ENCODE peak calls at places on chromosomes 3 and 15, in five cellular contexts. V is BE2C, P is endodermal cell, R is HepG2, T is breast epithelium. D is an unnamed sample.

GRCh38 chr3:63948995-63949394 is 36.8 kb upstream of the SCAANT1 start:
- DNase-seq in P (no peak), T (no peak), R (no peak), V (no peak), D (no peak)

GRCh38 chr3:153190923-153191322 is 28.9 kb downstream of the RAP2B start:
- DNase-seq in R (no peak), T (no peak), P (no peak), V (no peak), D (no peak)

GRCh38 chr3:124639406-124640237 is 90.6 kb upstream of the UMPS start:
- DNase-seq in T (no peak), V (no peak), P (no peak), R (no peak), D (no peak)

GRCh38 chr15:55007561-55007960 is 189.2 kb downstream of the RSL24D1 start:
- DNase-seq in T (no peak), R (no peak), P (no peak), V (no peak), D (peak)

GRCh38 chr3:4750306-4751056 is 228.8 kb upstream of the BHLHE40 start:
- DNase-seq in V (no peak), R (peak), P (no peak), T (no peak), D (peak)

GRCh38 chr15:101047301-101047781 is 128.2 kb downstream of the LRRK1 start:
- DNase-seq in V (peak), P (peak), T (peak), R (no peak), D (peak)

GRCh38 chr15:80619677-80620076 is 75.4 kb upstream of the ABHD17C start:
- DNase-seq in V (no peak), T (no peak), R (peak), P (no peak), D (no peak)

GRCh38 chr15:90159213-90159612 is 41.9 kb upstream of the SEMA4B start:
- DNase-seq in V (no peak), P (no peak), T (no peak), R (no peak), D (no peak)

GRCh38 chr3:13227315-13228165 is 154.3 kb upstream of the IQSEC1 start:
- DNase-seq in R (no peak), P (no peak), V (no peak), T (no peak), D (no peak)

GRCh38 chr15:85614059-85614458 is 180.7 kb downstream of the KLHL25 start:
- DNase-seq in R (no peak), V (no peak), T (no peak), P (no peak), D (no peak)

GRCh38 chr3:159829056-159829995 is 159.3 kb upstream of the IL12A start:
- DNase-seq in P (no peak), R (peak), V (peak), T (peak), D (peak)

GRCh38 chr3:187748050-187748481 is 2.8 kb upstream of the BCL6 start:
- DNase-seq in T (peak), R (peak), P (peak), V (peak), D (peak)

GRCh38 chr15:97684249-97684648 is 276.3 kb upstream of the ARRDC4 start:
- DNase-seq in R (no peak), V (no peak), T (no peak), P (no peak), D (no peak)

GRCh38 chr3:29275309-29275708 is 5.6 kb upstream of the RBMS3 start:
- DNase-seq in P (no peak), V (no peak), T (no peak), R (no peak), D (no peak)

GRCh38 chr15:62601779-62602540 is 436.9 kb upstream of the C2CD4B start:
- DNase-seq in T (no peak), V (no peak), R (no peak), P (no peak), D (no peak)
- TF ChIP-seq CTCF in T (no peak), V (no peak), R (no peak), P (no peak), D (no peak)

DNA sequence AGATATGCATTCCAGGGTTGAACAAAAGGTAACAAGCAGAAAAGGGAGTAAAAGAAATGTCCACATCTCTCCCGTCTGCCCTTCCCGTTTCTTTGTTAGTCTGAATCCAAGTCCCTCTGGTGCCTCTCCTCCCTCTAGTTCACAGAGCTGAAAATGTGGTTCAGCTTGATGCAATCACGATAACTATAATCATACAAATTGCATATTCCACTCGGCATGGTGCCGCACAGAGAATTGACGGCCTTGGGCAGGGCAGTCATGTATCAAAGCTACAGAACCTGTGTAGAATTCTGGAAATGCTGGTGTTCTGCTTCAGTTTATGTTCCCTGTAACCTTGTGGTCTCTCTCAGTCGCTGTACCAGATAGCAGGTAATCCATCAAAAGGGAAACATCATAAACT is 562.9 kb upstream of the CBLB start:
- DNase-seq in V (no peak), P (no peak), R (no peak), T (no peak), D (no peak)
- H3K4me3 ChIP-seq in V (no peak), P (no peak), R (no peak), T (no peak), D (no peak)

GRCh38 chr3:31189330-31189729 is 294.9 kb upstream of the GADL1 start:
- DNase-seq in V (no peak), T (no peak), P (no peak), R (no peak), D (no peak)

GRCh38 chr3:31193429-31193828 is 299.0 kb upstream of the GADL1 start:
- DNase-seq in R (no peak), T (no peak), P (no peak), V (no peak), D (no peak)

GRCh38 chr3:31193871-31194270 is 299.4 kb upstream of the GADL1 start:
- DNase-seq in V (no peak), P (no peak), T (no peak), R (no peak), D (no peak)

GRCh38 chr3:31189971-31190370 is 295.5 kb upstream of the GADL1 start:
- DNase-seq in P (no peak), V (no peak), T (no peak), R (no peak), D (no peak)

GRCh38 chr3:31191354-31191753 is 296.9 kb upstream of the GADL1 start:
- DNase-seq in R (no peak), V (no peak), P (no peak), T (no peak), D (no peak)
- TF ChIP-seq CTCF in R (no peak), V (no peak), P (no peak), T (no peak), D (no peak)

GRCh38 chr15:72740202-72740601 is 43.4 kb downstream of the ADPGK start:
- DNase-seq in R (no peak), P (no peak), T (no peak), V (no peak), D (no peak)
- H3K4me3 ChIP-seq in R (no peak), P (no peak), T (no peak), V (no peak), D (no peak)

GRCh38 chr15:94943863-94944262 is 712.5 kb downstream of the MCTP2 start:
- DNase-seq in V (no peak), T (no peak), P (no peak), R (no peak), D (no peak)
- TF ChIP-seq CTCF in V (no peak), T (no peak), P (no peak), R (no peak), D (no peak)

DNA sequence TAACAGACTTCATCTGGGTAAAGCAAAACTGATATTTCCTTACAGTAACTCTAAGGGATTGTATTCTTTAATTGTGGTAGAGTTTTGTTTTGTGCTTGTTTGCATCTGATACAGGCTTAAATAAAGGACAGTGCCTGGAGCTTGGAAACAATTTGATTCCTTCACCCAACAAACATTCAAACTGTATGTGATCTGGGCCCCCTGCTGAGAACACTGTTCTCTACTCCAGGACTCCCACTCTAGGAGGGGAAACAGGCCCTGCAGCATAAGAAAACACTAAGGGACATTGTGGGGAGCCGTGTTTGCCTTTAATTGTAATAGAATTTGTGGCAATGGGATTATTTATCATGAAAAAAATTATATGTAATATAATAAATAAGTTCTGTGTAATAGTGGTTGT is 56.9 kb downstream of the CTDSPL start:
- DNase-seq in R (no peak), P (no peak), V (no peak), T (no peak), D (no peak)
- H3K4me3 ChIP-seq in R (no peak), P (no peak), V (no peak), T (no peak), D (no peak)

DNA sequence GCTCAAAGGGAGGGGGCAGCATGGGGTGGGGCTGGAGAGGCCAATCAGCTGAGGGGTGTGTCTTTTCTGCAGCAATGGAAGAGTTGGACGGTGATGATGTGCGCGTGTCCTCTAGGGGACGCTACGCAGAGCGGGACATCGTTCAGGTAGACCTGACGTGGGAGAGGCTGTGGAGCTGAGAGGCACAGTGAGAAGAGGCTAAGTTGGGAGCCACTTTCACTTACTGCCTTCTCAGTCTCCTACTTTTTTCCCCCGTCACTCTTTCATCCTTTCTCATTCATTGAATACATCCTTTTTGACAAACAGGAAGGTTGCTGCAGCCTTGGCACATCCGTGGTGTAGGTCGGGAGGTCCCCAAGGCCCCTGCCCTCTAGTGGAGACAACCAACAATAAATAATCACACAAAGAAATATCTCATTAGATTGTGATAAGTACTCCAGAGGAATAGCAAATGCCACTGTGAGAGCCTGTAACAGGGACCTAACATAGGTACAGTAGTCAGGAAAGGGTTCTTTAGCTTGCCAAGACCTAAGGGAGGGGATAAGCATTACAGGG is 4.4 kb upstream of the BRPF1 start:
- DNase-seq in R (peak), T (no peak), V (peak), P (peak), D (no peak)
- TF ChIP-seq CTCF in R (peak), T (no peak), V (peak), P (peak), D (peak)

GRCh38 chr15:72086920-72087648 is 30.9 kb downstream of the MYO9A start:
- DNase-seq in R (no peak), V (no peak), T (no peak), P (no peak), D (no peak)

GRCh38 chr15:72092011-72092410 is 25.9 kb downstream of the MYO9A start:
- DNase-seq in P (no peak), V (no peak), R (no peak), T (no peak), D (no peak)

GRCh38 chr15:72098076-72098475 is 19.9 kb downstream of the MYO9A start:
- DNase-seq in P (no peak), V (no peak), R (no peak), T (no peak), D (no peak)

GRCh38 chr15:72092691-72093090 is 25.3 kb downstream of the MYO9A start:
- DNase-seq in P (no peak), R (no peak), V (no peak), T (no peak), D (no peak)
- H3K4me3 ChIP-seq in P (no peak), R (no peak), V (no peak), T (no peak), D (no peak)

GRCh38 chr3:52216585-52217408 is 8.6 kb downstream of the TLR9 start:
- DNase-seq in T (peak), P (no peak), V (peak), R (no peak), D (no peak)
- TF ChIP-seq CTCF in T (no peak), P (no peak), V (no peak), R (no peak), D (no peak)

GRCh38 chr3:138902166-138902565 is 44.8 kb downstream of the FOXL2 start:
- DNase-seq in V (no peak), T (no peak), P (no peak), R (no peak), D (no peak)

GRCh38 chr3:138898301-138898700 is 48.6 kb downstream of the FOXL2 start:
- DNase-seq in P (no peak), R (no peak), V (no peak), T (no peak), D (no peak)

GRCh38 chr3:138901579-138901978 is 45.4 kb downstream of the FOXL2 start:
- DNase-seq in V (no peak), T (no peak), R (no peak), P (no peak), D (no peak)

GRCh38 chr3:138898708-138899107 is 48.2 kb downstream of the FOXL2 start:
- DNase-seq in R (no peak), P (no peak), T (no peak), V (no peak), D (no peak)

DNA sequence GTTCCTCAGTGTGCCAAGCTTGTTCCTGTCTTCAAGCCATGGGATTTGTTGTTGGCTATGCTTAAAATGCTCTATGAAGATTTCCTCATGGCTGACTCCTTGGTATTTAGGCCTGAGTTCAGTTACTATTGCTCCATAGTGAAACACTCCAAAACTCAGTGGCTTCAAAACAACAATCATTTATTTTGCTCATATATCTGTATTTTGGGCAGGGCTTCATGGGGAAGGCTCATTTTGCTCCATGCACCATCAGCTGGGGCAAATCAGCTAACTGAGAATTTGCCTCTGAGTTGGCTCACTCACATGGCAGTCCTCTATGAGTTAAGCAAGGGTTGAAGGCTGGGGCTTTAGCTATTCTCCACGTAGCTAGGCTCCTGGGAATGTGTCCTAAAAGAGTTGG is 47.3 kb downstream of the FOXL2 start:
- DNase-seq in V (no peak), T (no peak), R (no peak), P (no peak), D (no peak)
- H3K4me3 ChIP-seq in V (no peak), T (no peak), R (no peak), P (no peak), D (no peak)

D was measured in dorsolateral prefrontal cortex.